ENCODE peak calls at places on chromosomes 1 and 21, in ten cellular contexts. F is coronary artery, P is astrocyte, E is GM12865, O is small intestine, G is ovary, X is testis, T is stomach, A is HAP-1, R is psoas muscle. U is an unnamed sample.

GRCh38 chr1:155006601-155007101 is 4.0 kb downstream of the ZBTB7B start:
- DNase-seq in R (no peak), O (no peak), X (peak; percentile 39), P (no peak), T (no peak), G (no peak), A (no peak), F (no peak), E (peak; percentile 62), U (no peak)

GRCh38 chr1:36115200-36115669 is 9.8 kb downstream of the COL8A2 start:
- DNase-seq in T (peak; percentile 61), G (no peak), F (peak; percentile 88), R (peak; percentile 51), O (no peak), A (no peak), X (no peak), E (no peak), P (peak; percentile 81), U (no peak)

GRCh38 chr1:16158025-16158424 is 2.2 kb upstream of the EPHA2 start:
- DNase-seq in O (no peak), P (no peak), G (no peak), A (no peak), X (no peak), E (peak; percentile 44), R (no peak), F (no peak), T (no peak), U (no peak)

GRCh38 chr1:160256396-160257046 is 5.8 kb downstream of the DCAF8 start:
- DNase-seq in G (no peak), F (no peak), T (no peak), O (no peak), R (no peak), P (peak; percentile 87), E (no peak), A (no peak), X (no peak), U (no peak)

GRCh38 chr1:31505884-31506497 is 70.3 kb upstream of the TINAGL1 start:
- DNase-seq in X (no peak), T (no peak), A (no peak), E (peak; percentile 83), O (no peak), R (no peak), F (no peak), P (peak; percentile 87), G (no peak), U (no peak)

GRCh38 chr1:208219098-208219658 is 25.0 kb downstream of the PLXNA2 start:
- DNase-seq in R (no peak), A (no peak), X (no peak), E (no peak), G (no peak), T (no peak), P (no peak), O (no peak), F (no peak), U (no peak)

GRCh38 chr1:211371406-211372105 is 44.9 kb downstream of the TRAF5 start:
- DNase-seq in O (no peak), X (no peak), F (no peak), R (no peak), T (no peak), P (peak; percentile 73), E (no peak), A (no peak), G (no peak), U (no peak)

GRCh38 chr1:179253286-179253972 is 24.0 kb upstream of the ABL2 start:
- DNase-seq in A (no peak), X (no peak), G (no peak), F (no peak), P (peak; percentile 81), E (no peak), O (no peak), T (no peak), R (no peak), U (peak; percentile 19)

GRCh38 chr1:74266001-74266400 is 30.8 kb downstream of the TNNI3K start:
- DNase-seq in R (no peak), X (no peak), O (no peak), A (no peak), T (no peak), P (no peak), E (no peak), G (no peak), F (no peak), U (no peak)

GRCh38 chr1:205430631-205431305 is 8.9 kb upstream of the LEMD1 start:
- DNase-seq in E (peak; percentile 37), X (peak; percentile 84), P (peak; percentile 11), A (peak; percentile 85), F (no peak), T (peak; percentile 71), R (peak; percentile 59), G (peak; percentile 79), O (peak; percentile 53), U (peak; percentile 3)

GRCh38 chr21:31665397-31665796 is 5.9 kb downstream of the SOD1 start:
- DNase-seq in P (no peak), T (no peak), E (no peak), G (no peak), X (no peak), A (peak; percentile 41), F (no peak), R (peak; percentile 29), O (no peak), U (no peak)
- H3K4me3 ChIP-seq in P (no peak overlapping the region), T (no peak overlapping the region), E (no peak overlapping the region), G (no peak overlapping the region), X (no peak overlapping the region), A (no peak overlapping the region), F (no peak overlapping the region), R (no peak overlapping the region), O (no peak overlapping the region), U (no peak overlapping the region)

GRCh38 chr1:233208687-233209086 is 86.8 kb downstream of the PCNX2 start:
- DNase-seq in F (no peak), R (no peak), G (no peak), O (no peak), E (no peak), T (no peak), A (no peak), X (no peak), P (no peak), U (no peak)

GRCh38 chr1:233216009-233216408 is 79.5 kb downstream of the PCNX2 start:
- DNase-seq in P (no peak), T (no peak), R (no peak), A (no peak), O (no peak), F (no peak), G (no peak), E (no peak), X (no peak), U (no peak)

GRCh38 chr1:233215135-233215722 is 80.3 kb downstream of the PCNX2 start:
- DNase-seq in X (no peak), P (no peak), F (no peak), R (no peak), O (peak; percentile 51), E (no peak), A (peak; percentile 11), G (no peak), T (no peak), U (peak; percentile 15)

DNA sequence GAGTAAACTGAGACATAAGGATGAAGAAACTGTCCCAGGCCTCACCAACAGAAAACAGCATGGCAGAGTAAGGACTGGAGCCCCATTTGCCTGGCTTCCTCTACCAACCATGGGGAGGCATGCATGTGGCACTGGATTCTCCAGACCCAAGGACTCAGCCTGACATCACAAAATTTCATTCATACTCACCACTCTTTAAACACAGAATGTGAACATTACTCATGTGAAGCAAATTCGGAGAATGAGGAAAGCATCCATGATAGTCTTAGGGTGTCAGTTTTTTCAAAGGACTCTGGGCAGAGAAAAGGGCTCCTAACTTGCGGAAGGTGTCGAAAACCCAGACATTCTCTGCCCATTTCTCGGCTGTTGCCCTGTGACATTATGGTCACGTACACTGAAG is 83.9 kb downstream of the PCNX2 start:
- DNase-seq in G (no peak), E (no peak), F (no peak), T (no peak), A (no peak), X (no peak), O (no peak), R (no peak), P (no peak), U (no peak)
- H3K4me3 ChIP-seq in G (no peak overlapping the region), E (no peak overlapping the region), F (no peak overlapping the region), T (no peak overlapping the region), A (no peak overlapping the region), X (no peak overlapping the region), O (no peak overlapping the region), R (no peak overlapping the region), P (no peak overlapping the region), U (no peak overlapping the region)

GRCh38 chr1:203476223-203476622 is 617 bp downstream of the PRELP start:
- DNase-seq in F (no peak), G (no peak), T (no peak), O (no peak), E (no peak), R (no peak), X (no peak), P (no peak), A (no peak), U (no peak)
- H3K4me3 ChIP-seq in F (peak overlapping the region; percentile 86), G (peak overlapping the region; percentile 62), T (peak overlapping the region; percentile 30), O (no peak overlapping the region), E (no peak overlapping the region), R (peak overlapping the region; percentile 44), X (peak overlapping the region; percentile 40), P (no peak overlapping the region), A (no peak overlapping the region), U (no peak overlapping the region)

GRCh38 chr1:59696421-59697115 is 118.2 kb upstream of the HOOK1 start:
- DNase-seq in R (no peak), A (no peak), G (no peak), T (no peak), O (no peak), P (no peak), E (peak; percentile 18), X (no peak), F (no peak), U (no peak)
- H3K4me3 ChIP-seq in R (peak overlapping the region; percentile 59), A (no peak overlapping the region), G (no peak overlapping the region), T (no peak overlapping the region), O (no peak overlapping the region), P (no peak overlapping the region), E (no peak overlapping the region), X (no peak overlapping the region), F (no peak overlapping the region), U (no peak overlapping the region)

U was measured in LNCaP clone FGC.